ENCODE peak calls at places on chromosome 9, in four cellular contexts. G is HCT116, M is Panc1, Z is HepG2. O is an unnamed sample.
A peak's percentile ranks its signal among the peaks of the same experiment; 100 is the strongest.

GRCh38 chr9:69877852-69878507 is 57.4 kb downstream of the CFAP95 start:
- DNase-seq in G (peak; percentile 22), M (no peak), Z (peak; percentile 43), O (peak; percentile 10)

GRCh38 chr9:132506907-132507669 is 75.3 kb upstream of the BARHL1 start:
- DNase-seq in G (no peak), M (no peak), Z (no peak), O (peak; percentile 35)

GRCh38 chr9:3509926-3510325 is 15.9 kb downstream of the RFX3 start:
- DNase-seq in G (no peak), M (no peak), Z (no peak), O (peak; percentile 56)

GRCh38 chr9:124210697-124211096 is 47.1 kb upstream of the NEK6 start:
- DNase-seq in G (no peak), M (no peak), Z (no peak), O (no peak)

GRCh38 chr9:37953775-37954437 is 50.0 kb upstream of the SLC25A51 start:
- DNase-seq in G (peak; percentile 87), M (peak; percentile 73), Z (no peak), O (peak; percentile 85)

GRCh38 chr9:124791106-124791505 is 14.2 kb downstream of the OLFML2A start:
- DNase-seq in G (no peak), M (no peak), Z (no peak), O (no peak)

GRCh38 chr9:96884443-96884842 is 30.1 kb upstream of the ZNF782 start:
- DNase-seq in G (peak; percentile 92), M (peak; percentile 45), Z (peak; percentile 59), O (peak; percentile 27)

GRCh38 chr9:126690431-126691051 is 76.8 kb downstream of the LMX1B start:
- DNase-seq in G (peak; percentile 24), M (no peak), Z (no peak), O (peak; percentile 66)

GRCh38 chr9:17799383-17799782 is 220.5 kb downstream of the SH3GL2 start:
- DNase-seq in G (no peak), M (no peak), Z (no peak), O (no peak)

GRCh38 chr9:130739081-130739480 is 45.5 kb downstream of the EXOSC2 start:
- DNase-seq in G (no peak), M (no peak), Z (no peak), O (peak; percentile 57)

GRCh38 chr9:30382271-30382670 is 2002.2 kb upstream of the ACO1 start:
- DNase-seq in G (no peak), M (no peak), Z (no peak), O (no peak)

DNA sequence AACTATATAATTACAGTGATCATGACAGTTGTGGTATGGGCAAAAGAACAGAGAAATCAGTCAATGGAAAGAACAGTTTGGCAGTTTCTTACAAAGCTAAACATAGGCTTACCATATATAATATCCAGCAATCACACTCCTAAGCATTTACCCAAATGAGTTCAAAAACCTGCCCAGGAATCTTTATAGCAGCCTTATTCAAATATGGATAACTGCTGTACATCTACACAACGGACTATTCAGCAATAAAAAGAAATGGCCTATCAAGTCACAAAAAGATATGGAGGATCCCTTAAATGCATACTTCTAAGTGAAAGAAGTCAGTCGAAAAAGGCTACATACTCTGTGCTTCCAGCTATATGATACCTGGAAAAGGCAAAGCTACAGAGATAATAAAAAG is 36.6 kb downstream of the ERMP1 start:
- DNase-seq in G (no peak), M (no peak), Z (no peak), O (no peak)
- TF ChIP-seq TCF7L2 in G (no peak), M (no peak), Z (no peak), O (no peak)

DNA sequence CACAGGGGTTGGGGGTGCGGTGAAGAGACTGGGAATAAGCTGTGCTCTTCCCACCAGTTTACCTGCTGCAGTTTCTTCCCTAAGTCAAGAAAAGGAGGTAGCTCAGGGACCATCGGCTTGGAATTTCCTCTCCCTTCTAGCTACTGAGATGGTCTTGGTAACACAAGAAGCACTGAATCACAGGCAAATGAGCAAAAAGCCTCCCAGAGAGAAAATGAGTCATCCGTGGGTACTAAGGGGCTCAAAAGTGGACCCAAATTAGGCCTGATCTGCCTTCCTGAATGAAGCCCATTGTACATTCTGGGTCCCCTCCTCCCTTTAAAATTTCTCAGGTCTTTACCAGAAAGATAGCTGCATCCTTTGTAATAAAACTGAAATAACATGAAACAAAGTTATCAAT is 49.9 kb downstream of the PTPN3 start:
- DNase-seq in G (no peak), M (no peak), Z (no peak), O (no peak)
- TF ChIP-seq TCF7L2 in G (no peak), M (no peak), Z (no peak), O (no peak)

DNA sequence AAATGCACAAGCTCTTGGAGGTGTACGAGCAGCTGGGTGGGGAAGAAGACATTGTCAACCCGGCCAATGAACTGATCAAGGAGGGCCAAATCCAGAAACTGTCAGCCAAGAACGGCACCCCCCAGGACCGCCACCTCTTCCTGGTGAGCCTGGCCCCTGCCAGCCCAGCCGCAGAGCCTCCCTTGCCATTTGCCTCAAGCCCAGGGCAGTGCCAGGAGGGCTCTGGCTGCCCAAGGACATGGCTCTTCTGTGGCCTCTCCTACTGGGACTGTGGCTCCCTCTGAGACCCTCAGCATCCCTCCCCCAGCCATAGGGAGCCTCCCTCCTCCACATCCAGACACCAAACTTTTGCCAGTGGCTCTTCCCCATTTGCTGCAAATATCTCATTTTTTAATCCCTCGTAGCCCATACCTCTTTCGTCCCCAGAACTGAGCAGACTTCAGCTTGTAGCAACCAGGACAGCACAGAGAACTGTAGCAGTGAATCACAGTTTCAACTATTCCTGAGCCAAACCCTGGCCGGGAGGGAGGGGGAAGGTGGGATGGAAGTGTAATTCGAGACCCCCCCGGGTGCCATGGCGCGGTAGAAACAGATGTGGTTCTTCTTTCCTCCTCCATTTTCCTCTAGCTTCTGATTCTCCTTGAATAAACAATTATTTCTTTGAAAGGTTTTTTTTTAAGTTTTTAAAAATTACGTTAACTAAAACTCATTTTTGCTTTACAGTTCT is 44.5 kb upstream of the SUSD3 start:
- DNase-seq in G (no peak), M (no peak), Z (no peak), O (no peak)
- TF ChIP-seq TCF7L2 in G (no peak), M (no peak), Z (no peak), O (no peak)

DNA sequence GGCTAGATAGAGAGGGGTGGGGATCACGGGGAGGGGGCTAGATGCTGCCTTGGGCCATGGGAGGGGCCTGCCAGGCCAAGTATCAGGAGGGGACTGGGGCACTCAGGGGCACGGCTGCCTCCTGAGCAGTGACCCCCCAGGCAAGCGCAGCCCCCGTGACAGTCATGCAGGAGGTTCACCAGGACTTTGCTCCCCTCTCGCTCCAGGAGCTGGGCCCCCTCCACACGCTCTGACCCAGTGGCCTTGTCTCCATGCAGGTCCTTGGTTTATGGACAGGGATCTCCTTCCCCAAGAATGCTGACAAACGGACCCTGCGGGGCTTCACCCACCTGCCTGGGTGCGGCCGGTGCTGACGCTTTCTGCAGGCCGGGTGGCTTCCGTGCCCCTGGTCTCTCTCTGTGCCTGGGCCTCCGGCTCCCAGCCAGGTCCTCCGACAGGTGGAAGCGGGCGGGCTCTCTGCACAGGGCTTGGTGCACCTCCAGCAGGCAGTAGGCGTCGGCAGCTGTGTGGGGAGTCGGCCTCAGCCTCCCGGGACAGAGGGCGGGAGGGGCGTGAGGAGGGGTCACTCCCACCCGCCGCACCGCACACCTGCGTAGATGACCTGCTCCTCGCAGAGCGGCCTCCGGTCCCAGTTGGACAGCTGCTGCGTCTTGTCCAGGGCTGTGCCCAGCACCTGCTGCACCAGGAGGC is 46.9 kb upstream of the NRARP start:
- DNase-seq in G (no peak), M (no peak), Z (no peak), O (no peak)
- TF ChIP-seq TCF7L2 in G (no peak), M (no peak), Z (no peak), O (no peak)

DNA sequence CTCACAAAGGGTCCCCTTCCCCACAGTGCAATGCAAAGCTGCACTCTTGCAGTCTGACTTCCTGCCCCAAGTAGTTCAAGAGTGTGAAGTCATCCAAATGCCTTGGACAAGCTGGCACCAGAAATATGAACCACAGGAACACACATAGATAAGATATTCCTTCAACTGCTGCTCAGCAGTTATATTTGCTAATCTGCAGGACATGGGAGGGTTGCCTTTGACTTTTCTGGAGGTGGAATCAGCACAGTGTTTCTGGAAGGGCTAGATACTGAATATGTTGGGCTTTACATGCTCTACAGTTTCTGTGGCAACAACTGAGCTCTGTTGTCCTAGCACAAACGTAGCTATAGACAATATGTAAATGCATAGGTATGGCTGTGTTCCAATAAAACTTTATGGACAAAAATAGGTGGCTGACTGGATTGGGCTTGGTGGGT is 96.7 kb upstream of the PCA3 start:
- DNase-seq in G (no peak), M (no peak), Z (no peak), O (no peak)
- TF ChIP-seq TCF7L2 in G (no peak), M (no peak), Z (no peak), O (no peak)

GRCh38 chr9:91571036-91571435 is 147.4 kb upstream of the NFIL3 start:
- DNase-seq in G (no peak), M (no peak), Z (no peak), O (no peak)

GRCh38 chr9:91577540-91577939 is 153.9 kb upstream of the NFIL3 start:
- DNase-seq in G (no peak), M (no peak), Z (no peak), O (no peak)

GRCh38 chr9:91572811-91573210 is 149.2 kb upstream of the NFIL3 start:
- DNase-seq in G (no peak), M (no peak), Z (no peak), O (no peak)

GRCh38 chr9:91567642-91568274 is 144.1 kb upstream of the NFIL3 start:
- DNase-seq in G (no peak), M (no peak), Z (no peak), O (no peak)

GRCh38 chr9:91572044-91572443 is 148.4 kb upstream of the NFIL3 start:
- DNase-seq in G (no peak), M (no peak), Z (no peak), O (no peak)
- TF ChIP-seq TCF7L2 in G (no peak), M (no peak), Z (no peak), O (no peak)

GRCh38 chr9:22134390-22134789 is 125.3 kb upstream of the CDKN2B start:
- DNase-seq in G (no peak), M (no peak), Z (no peak), O (no peak)
- TF ChIP-seq TCF7L2 in G (no peak), M (no peak), Z (no peak), O (no peak)

GRCh38 chr9:115770521-115770920 is 383.1 kb upstream of the PAPPA start:
- DNase-seq in G (no peak), M (no peak), Z (no peak), O (no peak)

GRCh38 chr9:115777610-115778009 is 376.0 kb upstream of the PAPPA start:
- DNase-seq in G (no peak), M (no peak), Z (no peak), O (no peak)

GRCh38 chr9:115781361-115781760 is 372.2 kb upstream of the PAPPA start:
- DNase-seq in G (no peak), M (no peak), Z (no peak), O (no peak)

DNA sequence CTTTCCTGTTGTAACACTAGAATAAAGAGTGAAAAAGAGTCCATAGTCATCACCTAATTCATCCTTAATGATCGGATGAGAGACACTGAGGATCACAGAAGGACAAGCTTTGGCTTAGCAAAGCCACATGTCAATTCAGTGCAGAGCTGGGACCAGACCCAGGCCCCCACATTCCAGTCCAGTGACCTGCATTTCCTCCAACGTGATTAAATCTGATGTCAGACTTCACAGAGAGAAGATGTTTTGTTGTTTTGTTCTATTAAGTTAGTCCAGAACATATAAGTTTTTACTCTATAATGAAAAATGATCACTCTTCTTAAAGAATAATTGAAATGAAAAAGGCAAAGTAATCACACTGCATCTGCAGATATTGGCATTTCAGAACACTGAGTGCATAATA is 377.9 kb upstream of the PAPPA start:
- DNase-seq in G (no peak), M (no peak), Z (no peak), O (no peak)
- TF ChIP-seq TCF7L2 in G (no peak), M (no peak), Z (no peak), O (no peak)

O was measured in K562.